ENCODE peak calls at places on chromosomes 12 and 14, in ten cellular contexts. W, Q, O, X, F, D, Z, R, P and Y are unnamed samples.

GRCh38 chr12:64679487-64679983 is 69.2 kb downstream of the RASSF3 start:
- DNase-seq in W (peak), Q (no peak), O (peak), X (peak), F (peak), D (peak), Z (peak), R (peak), P (peak), Y (no peak)

GRCh38 chr14:74618078-74618952 is 6.3 kb upstream of the LTBP2 start:
- DNase-seq in W (peak), Q (no peak), O (no peak), X (peak), F (peak), D (peak), Z (peak), R (peak), P (no peak), Y (peak)

GRCh38 chr12:67661311-67662011 is 12.9 kb downstream of the DYRK2 start:
- DNase-seq in W (peak), Q (no peak), O (no peak), X (peak), F (no peak), D (no peak), Z (no peak), R (no peak), P (no peak), Y (no peak)

GRCh38 chr12:8609061-8609570 is 3.5 kb downstream of the AICDA start:
- DNase-seq in W (peak), Q (peak), O (peak), X (peak), F (no peak), D (no peak), Z (peak), R (peak), P (no peak), Y (peak)

GRCh38 chr12:124786065-124786964 is 77.3 kb downstream of the SCARB1 start:
- DNase-seq in W (peak), Q (peak), O (no peak), X (peak), F (no peak), D (no peak), Z (no peak), R (peak), P (peak), Y (no peak)

GRCh38 chr12:109727039-109727723 is 13.6 kb downstream of the FAM222A start:
- DNase-seq in W (no peak), Q (no peak), O (no peak), X (no peak), F (no peak), D (no peak), Z (no peak), R (no peak), P (no peak), Y (no peak)

GRCh38 chr14:52356025-52356424 is 41.9 kb downstream of the PTGER2 start:
- DNase-seq in W (peak), Q (no peak), O (no peak), X (no peak), F (no peak), D (no peak), Z (no peak), R (no peak), P (no peak), Y (no peak)

GRCh38 chr12:24034160-24034559 is 84.7 kb upstream of the SOX5 start:
- DNase-seq in W (peak), Q (no peak), O (no peak), X (no peak), F (no peak), D (no peak), Z (no peak), R (no peak), P (no peak), Y (no peak)

GRCh38 chr14:91376547-91377477 is 40.8 kb downstream of the CCDC88C start:
- DNase-seq in W (no peak), Q (no peak), O (no peak), X (no peak), F (no peak), D (no peak), Z (peak), R (no peak), P (no peak), Y (peak)

GRCh38 chr12:9692909-9693308 is 23.4 kb downstream of the CLEC2D start:
- DNase-seq in W (peak), Q (no peak), O (no peak), X (peak), F (no peak), D (no peak), Z (no peak), R (no peak), P (no peak), Y (no peak)

GRCh38 chr12:56221233-56221756 is 427 bp downstream of the RNF41 start:
- DNase-seq in W (peak), Q (peak), O (peak), X (peak), F (no peak), D (no peak), Z (no peak), R (no peak), P (peak), Y (no peak)

GRCh38 chr12:47236109-47236714 is 156.5 kb upstream of the AMIGO2 start:
- DNase-seq in W (peak), Q (no peak), O (peak), X (peak), F (no peak), D (no peak), Z (no peak), R (no peak), P (no peak), Y (no peak)